ENCODE peak calls at places on chromosomes 4 and X, in nine cellular contexts. J, G, H, U, Z, D, M, L and B are unnamed samples.

GRCh38 chr4:52751349-52751911 is at the start of gene ERVMER34-1:
- DNase-seq in J (peak; percentile 56), G (peak; percentile 27), H (peak; percentile 23), U (no peak), Z (peak; percentile 85), D (no peak), M (no peak), L (peak; percentile 72), B (no peak)

GRCh38 chr4:6548201-6548881 is 26.6 kb upstream of the MAN2B2 start:
- DNase-seq in J (peak; percentile 51), G (peak; percentile 23), H (peak; percentile 21), U (no peak), Z (peak; percentile 12), D (peak; percentile 19), M (peak; percentile 22), L (no peak), B (no peak)

GRCh38 chr4:185587444-185588161 is 52.3 kb upstream of the PDLIM3 start:
- DNase-seq in J (no peak), G (no peak), H (no peak), U (no peak), Z (no peak), D (peak; percentile 90), M (peak; percentile 68), L (peak; percentile 83), B (peak; percentile 93)

GRCh38 chr4:3673716-3674478 is 92.3 kb upstream of the ADRA2C start:
- DNase-seq in J (no peak), G (no peak), H (no peak), U (no peak), Z (no peak), D (no peak), M (no peak), L (no peak), B (no peak)

GRCh38 chr4:76535603-76536380 is 100.8 kb downstream of the SHROOM3 start:
- DNase-seq in J (no peak), G (peak; percentile 86), H (no peak), U (no peak), Z (no peak), D (no peak), M (peak; percentile 43), L (no peak), B (no peak)

GRCh38 chrX:133983974-133984578 is 1.3 kb downstream of the GPC3 start:
- DNase-seq in J (no peak), G (no peak), H (no peak), U (no peak), Z (no peak), D (no peak), M (no peak), L (no peak), B (no peak)

GRCh38 chr4:154030747-154031146 is 241.9 kb upstream of the SFRP2 start:
- DNase-seq in J (no peak), G (no peak), H (no peak), U (no peak), Z (no peak), D (no peak), M (no peak), L (no peak), B (peak; percentile 10)

GRCh38 chr4:122003335-122003734 is 51.5 kb upstream of the TRPC3 start:
- DNase-seq in J (peak; percentile 65), G (no peak), H (peak; percentile 12), U (no peak), Z (peak; percentile 14), D (peak; percentile 59), M (no peak), L (no peak), B (no peak)

GRCh38 chrX:51776851-51777250 is 33.6 kb downstream of the GSPT2 start:
- DNase-seq in J (no peak), G (no peak), H (no peak), U (no peak), Z (no peak), D (no peak), M (no peak), L (no peak), B (no peak)

GRCh38 chrX:8653956-8654355 is 78.0 kb downstream of the ANOS1 start:
- DNase-seq in J (no peak), G (no peak), H (no peak), U (no peak), Z (no peak), D (no peak), M (no peak), L (peak; percentile 65), B (no peak)

DNA sequence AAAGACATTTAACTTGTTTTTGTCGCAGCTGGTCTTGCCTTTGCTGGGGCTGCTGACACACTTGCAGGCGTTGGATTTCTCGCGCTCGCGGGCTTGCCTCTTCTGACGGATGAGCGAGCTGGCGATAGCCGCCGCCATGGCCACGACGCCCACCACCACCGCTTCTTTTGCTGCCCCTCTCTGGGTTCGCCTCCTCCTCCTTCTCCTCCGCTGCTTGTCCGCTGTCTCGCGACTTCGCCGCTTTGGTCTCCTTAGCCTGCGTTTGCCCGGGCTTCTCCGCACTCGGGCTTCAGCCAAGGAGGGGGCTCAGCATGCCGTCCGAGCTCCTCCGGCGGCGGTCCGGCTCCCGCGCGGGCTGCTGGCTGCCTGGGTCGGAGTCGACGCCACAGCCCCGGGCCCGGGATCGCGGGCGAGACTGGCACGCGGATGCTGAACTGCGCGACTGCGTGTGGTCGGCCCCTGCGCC is 618 bp downstream of the FGF13 start:
- DNase-seq in J (no peak), G (peak; percentile 9), H (peak; percentile 26), U (peak; percentile 59), Z (no peak), D (no peak), M (no peak), L (no peak), B (no peak)
- H3K27ac ChIP-seq in J (no peak overlapping the region), G (no peak overlapping the region), H (no peak overlapping the region), U (peak overlapping the region; percentile 73), Z (no peak overlapping the region), D (no peak overlapping the region), M (no peak overlapping the region), L (no peak overlapping the region), B (peak overlapping the region; percentile 26)

GRCh38 chr4:156803056-156803455 is 168.5 kb downstream of the PDGFC start:
- DNase-seq in J (no peak), G (peak; percentile 26), H (no peak), U (no peak), Z (no peak), D (no peak), M (peak; percentile 66), L (no peak), B (no peak)
- H3K27ac ChIP-seq in J (no peak overlapping the region), G (no peak overlapping the region), H (no peak overlapping the region), U (no peak overlapping the region), Z (no peak overlapping the region), D (no peak overlapping the region), M (no peak overlapping the region), L (no peak overlapping the region), B (no peak overlapping the region)

GRCh38 chrX:110440016-110440805 is 81.6 kb downstream of the RTL9 start:
- DNase-seq in J (no peak), G (no peak), H (no peak), U (no peak), Z (no peak), D (no peak), M (no peak), L (no peak), B (no peak)
- H3K27ac ChIP-seq in J (no peak overlapping the region), G (no peak overlapping the region), H (no peak overlapping the region), U (no peak overlapping the region), Z (no peak overlapping the region), D (no peak overlapping the region), M (no peak overlapping the region), L (no peak overlapping the region), B (peak overlapping the region; percentile 31)

GRCh38 chr4:127179451-127180087 is 453.2 kb upstream of the INTU start:
- DNase-seq in J (no peak), G (no peak), H (no peak), U (no peak), Z (no peak), D (no peak), M (no peak), L (no peak), B (no peak)
- H3K27ac ChIP-seq in J (no peak overlapping the region), G (no peak overlapping the region), H (no peak overlapping the region), U (no peak overlapping the region), Z (no peak overlapping the region), D (no peak overlapping the region), M (no peak overlapping the region), L (no peak overlapping the region), B (no peak overlapping the region)

DNA sequence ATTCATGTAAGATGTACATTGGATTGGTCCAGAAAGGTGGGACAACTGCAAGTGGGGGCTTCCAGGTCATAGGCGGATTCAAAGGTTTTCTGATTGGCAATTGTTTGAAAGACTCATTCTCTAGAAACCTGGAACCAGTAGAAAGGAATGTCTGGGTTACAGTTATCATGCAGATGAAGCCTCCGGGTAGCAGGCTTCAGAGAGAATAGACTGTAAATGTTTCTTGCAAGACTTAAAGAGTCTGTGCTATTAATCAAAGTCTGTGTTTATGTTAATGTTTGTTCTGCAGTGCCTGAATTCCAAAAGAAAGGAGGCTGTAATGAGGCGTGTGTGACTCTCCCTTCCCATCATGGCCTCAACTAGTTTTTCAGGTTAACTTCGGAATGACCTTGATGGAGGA is 43.9 kb upstream of the GC start:
- DNase-seq in J (no peak), G (no peak), H (no peak), U (no peak), Z (no peak), D (no peak), M (no peak), L (no peak), B (no peak)
- H3K27ac ChIP-seq in J (no peak overlapping the region), G (no peak overlapping the region), H (no peak overlapping the region), U (no peak overlapping the region), Z (no peak overlapping the region), D (no peak overlapping the region), M (no peak overlapping the region), L (no peak overlapping the region), B (peak overlapping the region; percentile 36)

GRCh38 chr4:168527560-168527959 is 30.7 kb downstream of the PALLD start:
- DNase-seq in J (peak; percentile 51), G (no peak), H (no peak), U (no peak), Z (no peak), D (no peak), M (no peak), L (no peak), B (no peak)
- H3K27ac ChIP-seq in J (peak overlapping the region; percentile 92), G (no peak overlapping the region), H (no peak overlapping the region), U (no peak overlapping the region), Z (no peak overlapping the region), D (no peak overlapping the region), M (peak overlapping the region; percentile 14), L (no peak overlapping the region), B (no peak overlapping the region)

GRCh38 chr4:119103263-119103662 is 32.4 kb upstream of the MYOZ2 start:
- DNase-seq in J (peak; percentile 96), G (peak; percentile 100), H (no peak), U (peak; percentile 87), Z (peak; percentile 15), D (no peak), M (peak; percentile 99), L (no peak), B (no peak)

GRCh38 chr4:119100640-119101039 is 35.0 kb upstream of the MYOZ2 start:
- DNase-seq in J (no peak), G (no peak), H (no peak), U (no peak), Z (no peak), D (no peak), M (no peak), L (no peak), B (no peak)

GRCh38 chr4:119097282-119097900 is 38.2 kb upstream of the MYOZ2 start:
- DNase-seq in J (no peak), G (no peak), H (no peak), U (no peak), Z (no peak), D (no peak), M (no peak), L (no peak), B (no peak)

GRCh38 chr4:119098306-119098705 is 37.3 kb upstream of the MYOZ2 start:
- DNase-seq in J (no peak), G (no peak), H (no peak), U (no peak), Z (no peak), D (no peak), M (no peak), L (no peak), B (no peak)

GRCh38 chr4:119099227-119099910 is 36.3 kb upstream of the MYOZ2 start:
- DNase-seq in J (no peak), G (peak; percentile 61), H (no peak), U (no peak), Z (no peak), D (no peak), M (peak; percentile 62), L (no peak), B (no peak)
- H3K27ac ChIP-seq in J (peak overlapping the region; percentile 99), G (no peak overlapping the region), H (no peak overlapping the region), U (peak overlapping the region; percentile 21), Z (no peak overlapping the region), D (no peak overlapping the region), M (no peak overlapping the region), L (peak overlapping the region; percentile 53), B (no peak overlapping the region)